ENCODE peak calls at places on chromosomes 16 and 17, in four cellular contexts. T is breast epithelium, N is neural progenitor cell, J is lower lobe of right lung. D is an unnamed sample.

GRCh38 chr17:16483021-16483645 is 8.9 kb downstream of the LRRC75A start:
- DNase-seq in T (no peak), N (no peak), J (no peak), D (no peak)

GRCh38 chr16:23527961-23528634 is 17.8 kb upstream of the GGA2 start:
- DNase-seq in N (peak; percentile 23), J (no peak), T (no peak), D (no peak)

GRCh38 chr16:23027386-23027785 is 121.9 kb downstream of the USP31 start:
- DNase-seq in J (no peak), N (no peak), T (no peak), D (no peak)

GRCh38 chr17:49382556-49382955 is 20.5 kb upstream of the ZNF652 start:
- DNase-seq in J (no peak), N (no peak), T (no peak), D (no peak)

GRCh38 chr16:68539704-68540370 is 746 bp downstream of the ZFP90 start:
- DNase-seq in T (no peak), J (no peak), N (peak; percentile 45), D (peak; percentile 15)

GRCh38 chr17:58337126-58337599 is 8.6 kb upstream of the TSPOAP1 start:
- DNase-seq in J (no peak), T (no peak), N (no peak), D (no peak)

GRCh38 chr17:80886641-80887573 is 104.7 kb upstream of the CHMP6 start:
- DNase-seq in N (no peak), T (no peak), J (peak; percentile 32), D (no peak)

GRCh38 chr17:45770632-45771472 is 13.3 kb upstream of the CRHR1 start:
- DNase-seq in T (no peak), N (peak; percentile 90), J (no peak), D (no peak)

GRCh38 chr16:21162661-21163151 is 4.2 kb downstream of the LDAF1 start:
- DNase-seq in T (no peak), N (no peak), J (no peak), D (peak; percentile 10)

GRCh38 chr16:31696968-31697743 is 169.5 kb downstream of the AHSP start:
- DNase-seq in N (peak; percentile 27), T (no peak), J (no peak), D (peak; percentile 42)

GRCh38 chr16:57859331-57859730 is 57.0 kb upstream of the KIFC3 start:
- DNase-seq in J (no peak), N (peak; percentile 79), T (no peak), D (no peak)

GRCh38 chr16:86931410-86931941 is 353.1 kb downstream of the FOXL1 start:
- DNase-seq in J (no peak), N (no peak), T (no peak), D (no peak)

GRCh38 chr16:79104567-79104966 is 496.0 kb downstream of the MAF start:
- DNase-seq in J (no peak), N (peak; percentile 89), T (no peak), D (no peak)

GRCh38 chr16:80569440-80570105 is 28.8 kb downstream of the DYNLRB2 start:
- DNase-seq in J (no peak), N (no peak), T (no peak), D (peak; percentile 60)

GRCh38 chr17:50219939-50220465 is 18.6 kb upstream of the COL1A1 start:
- DNase-seq in N (peak; percentile 90), J (no peak), T (no peak), D (no peak)

GRCh38 chr17:80414508-80414802 is 512 bp upstream of the ENDOV start:
- DNase-seq in J (no peak), T (no peak), N (no peak), D (peak; percentile 7)

GRCh38 chr17:47189732-47190621 is 882 bp upstream of the CDC27 start:
- DNase-seq in T (no peak), N (no peak), J (no peak), D (no peak)
- H3K27ac ChIP-seq in T (peak overlapping the region; percentile 54), N (no peak overlapping the region), J (peak overlapping the region; percentile 96), D (peak overlapping the region; percentile 75)

DNA sequence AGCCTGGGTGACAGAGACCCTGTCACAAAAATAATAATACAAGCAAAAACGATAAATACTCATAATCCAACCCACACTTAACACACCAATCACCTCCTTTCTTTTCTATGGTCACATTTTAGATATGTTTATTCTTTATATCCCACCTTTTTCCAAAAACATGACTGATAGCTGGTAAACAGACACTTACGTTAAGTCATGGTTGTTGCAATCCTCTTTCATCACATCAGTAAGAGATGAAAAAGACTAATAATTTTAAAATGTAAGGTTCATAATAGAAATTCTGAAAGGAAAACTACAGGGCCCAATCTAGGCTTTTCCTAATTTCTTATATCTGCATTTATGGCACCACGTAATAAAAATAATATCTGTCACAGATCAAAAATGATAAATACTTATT is 10.2 kb downstream of the SMURF2 start:
- DNase-seq in N (no peak), T (no peak), J (no peak), D (no peak)
- H3K27ac ChIP-seq in N (no peak overlapping the region), T (no peak overlapping the region), J (no peak overlapping the region), D (no peak overlapping the region)

GRCh38 chr17:2283302-2283701 is 20.3 kb downstream of the SMG6 start:
- DNase-seq in J (no peak), T (no peak), N (no peak), D (no peak)

GRCh38 chr17:2277430-2278170 is 26.0 kb downstream of the SMG6 start:
- DNase-seq in N (no peak), J (no peak), T (no peak), D (no peak)

GRCh38 chr17:2279707-2280106 is 23.9 kb downstream of the SMG6 start:
- DNase-seq in T (no peak), N (no peak), J (no peak), D (no peak)

GRCh38 chr17:2282297-2282873 is 21.2 kb downstream of the SMG6 start:
- DNase-seq in N (peak; percentile 63), J (no peak), T (no peak), D (peak; percentile 57)
- H3K27ac ChIP-seq in N (no peak overlapping the region), J (no peak overlapping the region), T (no peak overlapping the region), D (no peak overlapping the region)

GRCh38 chr16:13148836-13149235 is 247.4 kb downstream of the SHISA9 start:
- DNase-seq in T (no peak), N (no peak), J (no peak), D (no peak)
- H3K27ac ChIP-seq in T (no peak overlapping the region), N (no peak overlapping the region), J (no peak overlapping the region), D (no peak overlapping the region)

DNA sequence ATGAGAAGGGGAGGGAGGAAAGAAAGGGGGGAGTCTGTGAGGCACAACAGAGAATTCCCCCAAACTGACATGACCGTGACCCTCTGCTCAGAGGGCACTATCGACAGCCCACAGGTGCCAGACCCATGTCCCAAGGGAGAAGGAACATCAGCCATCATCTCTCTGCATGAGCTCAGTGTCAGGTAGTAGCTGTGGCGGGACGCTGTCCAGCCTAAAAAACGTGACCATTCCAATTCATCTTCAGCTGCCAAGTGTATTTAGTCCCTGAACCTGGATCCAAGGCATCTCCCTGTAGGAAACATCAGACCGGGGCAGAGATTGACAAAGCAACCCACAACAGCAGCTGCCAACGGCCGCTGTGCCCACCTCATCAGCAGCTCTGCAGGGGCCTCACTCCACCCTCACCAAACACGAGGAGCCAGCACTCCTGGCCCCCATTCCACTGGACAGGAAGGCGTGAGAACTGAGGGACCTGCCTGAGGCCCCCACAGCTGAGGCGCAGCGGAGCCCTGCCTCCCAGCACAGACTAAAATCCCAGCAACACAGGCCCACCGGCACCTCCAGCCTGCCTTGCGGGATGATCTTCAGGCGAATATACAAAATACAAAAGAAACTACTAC is 8.6 kb downstream of the TAF1C start:
- DNase-seq in J (no peak), T (no peak), N (no peak), D (no peak)
- H3K27ac ChIP-seq in J (peak overlapping the region; percentile 86), T (peak overlapping the region; percentile 85), N (no peak overlapping the region), D (no peak overlapping the region)

GRCh38 chr17:38464723-38465419 is 36.6 kb downstream of the ARHGAP23 start:
- DNase-seq in J (peak; percentile 83), T (peak; percentile 69), N (peak; percentile 55), D (no peak)

GRCh38 chr17:38465420-38466345 is 37.4 kb downstream of the ARHGAP23 start:
- DNase-seq in T (no peak), J (peak; percentile 64), N (no peak), D (no peak)

GRCh38 chr17:38467491-38467890 is 39.2 kb downstream of the ARHGAP23 start:
- DNase-seq in N (no peak), J (no peak), T (no peak), D (no peak)

GRCh38 chr17:38466346-38467315 is 38.4 kb downstream of the ARHGAP23 start:
- DNase-seq in J (no peak), N (no peak), T (no peak), D (no peak)

DNA sequence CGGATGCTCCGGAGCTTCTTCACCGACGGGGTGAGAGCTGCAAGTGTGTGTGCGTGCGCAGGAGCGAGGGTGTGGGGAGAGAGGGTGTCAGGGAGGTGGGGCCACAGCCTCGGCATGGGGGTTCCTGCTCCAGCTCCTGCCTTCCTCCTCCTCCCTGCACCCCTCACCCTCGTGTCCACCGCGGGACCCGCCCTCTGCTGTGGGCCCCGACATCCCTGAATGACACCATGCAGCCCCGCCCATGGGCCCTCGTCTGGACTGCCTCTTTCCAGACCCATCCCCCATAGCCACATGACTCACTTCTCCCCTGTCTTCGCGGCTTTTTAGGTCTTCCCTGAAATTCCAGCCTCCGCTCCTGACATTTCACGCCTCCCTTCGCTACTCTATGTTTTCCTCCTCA is 41.6 kb downstream of the ARHGAP23 start:
- DNase-seq in N (no peak), J (no peak), T (no peak), D (no peak)
- H3K27ac ChIP-seq in N (no peak overlapping the region), J (no peak overlapping the region), T (no peak overlapping the region), D (no peak overlapping the region)

GRCh38 chr16:82650804-82651203 is 24.0 kb downstream of the CDH13 start:
- DNase-seq in T (no peak), J (no peak), N (no peak), D (no peak)

GRCh38 chr16:82652826-82653225 is 26.1 kb downstream of the CDH13 start:
- DNase-seq in J (no peak), N (no peak), T (no peak), D (no peak)

GRCh38 chr16:82646504-82646903 is 19.7 kb downstream of the CDH13 start:
- DNase-seq in T (no peak), J (no peak), N (no peak), D (no peak)

GRCh38 chr16:82651921-82652601 is 25.3 kb downstream of the CDH13 start:
- DNase-seq in T (no peak), J (no peak), N (no peak), D (peak; percentile 80)

GRCh38 chr16:82649766-82650165 is 23.0 kb downstream of the CDH13 start:
- DNase-seq in T (no peak), J (no peak), N (no peak), D (no peak)
- H3K27ac ChIP-seq in T (no peak overlapping the region), J (no peak overlapping the region), N (no peak overlapping the region), D (no peak overlapping the region)

GRCh38 chr17:48027322-48027981 is 10.1 kb downstream of the COPZ2 start:
- DNase-seq in T (no peak), J (no peak), N (peak; percentile 25), D (no peak)
- H3K27ac ChIP-seq in T (no peak overlapping the region), J (no peak overlapping the region), N (no peak overlapping the region), D (no peak overlapping the region)

DNA sequence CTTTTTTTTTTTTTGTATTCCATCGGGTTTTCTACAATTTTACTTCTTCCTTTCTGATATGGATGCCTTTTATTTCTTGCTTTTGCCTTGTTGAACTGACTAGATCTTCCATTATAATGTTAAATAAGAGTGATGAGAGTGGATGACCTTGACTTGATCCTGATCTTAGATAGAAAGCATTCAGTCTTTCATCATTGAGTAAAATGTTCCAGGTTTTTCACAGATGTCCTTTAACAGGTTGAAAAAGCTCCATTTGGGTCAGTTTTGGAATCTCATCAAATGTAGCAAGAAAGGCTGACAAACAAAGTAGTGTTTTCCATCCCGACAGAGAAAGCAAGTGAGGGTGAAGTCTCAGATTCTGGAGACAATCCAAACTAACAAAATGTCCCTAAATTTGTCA is 27.2 kb upstream of the WIPI1 start:
- DNase-seq in T (no peak), J (no peak), N (no peak), D (no peak)
- H3K27ac ChIP-seq in T (no peak overlapping the region), J (no peak overlapping the region), N (no peak overlapping the region), D (no peak overlapping the region)

D was measured in small intestine.